ENCODE peak calls at places on chromosomes 3 and 15, in five cellular contexts. M, X, O, G and T are unnamed samples.

GRCh38 chr3:72105306-72105705 is 320.4 kb upstream of the PROK2 start:
- DNase-seq in M (no peak), X (no peak), O (no peak), G (no peak), T (no peak)

GRCh38 chr3:31733234-31733667 is 200.5 kb downstream of the STT3B start:
- DNase-seq in M (no peak), X (no peak), O (no peak), G (peak), T (no peak)

GRCh38 chr3:117439812-117440211 is 730.2 kb downstream of the TUSC7 start:
- DNase-seq in M (no peak), X (no peak), O (no peak), G (peak), T (no peak)

GRCh38 chr3:49316696-49317457 is 23.0 kb downstream of the USP4 start:
- DNase-seq in M (no peak), X (no peak), O (no peak), G (no peak), T (no peak)

GRCh38 chr15:69225355-69226027 is 65.1 kb downstream of the GLCE start:
- DNase-seq in M (no peak), X (peak), O (no peak), G (peak), T (peak)

GRCh38 chr15:43777293-43777819 is 590 bp upstream of the ELL3 start:
- DNase-seq in M (peak), X (peak), O (peak), G (peak), T (peak)

GRCh38 chr3:154568064-154568463 is 138.1 kb upstream of the GPR149 start:
- DNase-seq in M (no peak), X (no peak), O (no peak), G (no peak), T (no peak)

GRCh38 chr3:121165397-121165837 is 257.4 kb downstream of the STXBP5L start:
- DNase-seq in M (no peak), X (no peak), O (no peak), G (no peak), T (no peak)

GRCh38 chr3:192408721-192409151 is 318.6 kb downstream of the FGF12 start:
- DNase-seq in M (no peak), X (peak), O (no peak), G (no peak), T (no peak)

GRCh38 chr3:147702499-147702898 is 293.3 kb downstream of the ZIC1 start:
- DNase-seq in M (no peak), X (no peak), O (no peak), G (no peak), T (no peak)

GRCh38 chr15:87219650-87220615 is 1036.6 kb downstream of the NTRK3 start:
- DNase-seq in M (no peak), X (no peak), O (no peak), G (no peak), T (no peak)

GRCh38 chr3:52253314-52254260 is 8.0 kb downstream of the PPM1M start:
- DNase-seq in M (peak), X (no peak), O (peak), G (no peak), T (peak)

GRCh38 chr3:58560771-58561311 is 16.4 kb downstream of the FAM107A start:
- DNase-seq in M (no peak), X (peak), O (no peak), G (peak), T (no peak)

GRCh38 chr3:146715176-146715575 is 110.0 kb upstream of the PLSCR5 start:
- DNase-seq in M (no peak), X (no peak), O (no peak), G (no peak), T (no peak)

GRCh38 chr15:98425173-98425572 is 223.2 kb upstream of the IGF1R start:
- DNase-seq in M (no peak), X (no peak), O (no peak), G (no peak), T (no peak)

GRCh38 chr15:27589260-27589659 is 509.9 kb downstream of the OCA2 start:
- DNase-seq in M (no peak), X (no peak), O (no peak), G (no peak), T (no peak)

GRCh38 chr3:188523291-188523690 is 369.3 kb downstream of the LPP start:
- DNase-seq in M (no peak), X (no peak), O (no peak), G (no peak), T (no peak)